ENCODE peak calls at places on chromosomes 4 and X, in six cellular contexts. V is Right ventricle myocardium inferior; U is kidney; B is effector memory CD8-positive, alpha-beta T cell; X is transverse colon; N is RPMI7951. Q is an unnamed sample.

GRCh38 chr4:78308517-78308916 is 243.1 kb upstream of the ANXA3 start:
- DNase-seq in V (no peak), X (no peak), U (no peak), B (no peak), N (no peak), Q (no peak)

GRCh38 chrX:37332987-37333658 is 16.0 kb upstream of the PRRG1 start:
- DNase-seq in X (no peak), B (no peak), V (no peak), U (no peak), N (no peak), Q (no peak)

GRCh38 chr4:150150545-150151156 is 72.4 kb downstream of the DCLK2 start:
- DNase-seq in U (no peak), N (no peak), B (no peak), V (no peak), X (no peak), Q (no peak)

GRCh38 chr4:159966741-159967140 is 863.9 kb downstream of the RAPGEF2 start:
- DNase-seq in U (peak), B (no peak), V (no peak), X (no peak), N (no peak), Q (no peak)

GRCh38 chrX:74421181-74422028 is at the start of gene SLC16A2:
- DNase-seq in U (peak), B (peak), N (peak), V (peak), X (peak), Q (no peak)

GRCh38 chr4:184479516-184479950 is 5.2 kb upstream of the IRF2 start:
- DNase-seq in U (no peak), B (no peak), N (no peak), X (no peak), V (no peak), Q (no peak)

GRCh38 chrX:123140904-123141303 is 43.2 kb upstream of the GRIA3 start:
- DNase-seq in X (no peak), V (no peak), U (no peak), B (no peak), N (no peak), Q (no peak)

GRCh38 chr4:151887151-151887815 is 126.5 kb upstream of the GATB start:
- DNase-seq in B (no peak), X (no peak), U (no peak), V (no peak), N (peak), Q (no peak)

GRCh38 chrX:152445926-152446325 is 5.2 kb downstream of the GABRA3 start:
- DNase-seq in N (peak), U (no peak), V (no peak), X (no peak), B (no peak), Q (no peak)

GRCh38 chrX:65586491-65586890 is 51.9 kb upstream of the LAS1L start:
- DNase-seq in V (no peak), B (no peak), X (no peak), U (no peak), N (peak), Q (no peak)

GRCh38 chrX:155880586-155881157 is 473 bp upstream of the VAMP7 start:
- DNase-seq in B (no peak), V (no peak), U (no peak), X (no peak), N (peak), Q (no peak)

GRCh38 chrX:46279925-46280313 is 265.3 kb downstream of the ZNF674 start:
- DNase-seq in U (no peak), B (no peak), N (peak), X (no peak), V (no peak), Q (no peak)

GRCh38 chrX:9604111-9604907 is 139.5 kb downstream of the TBL1X start:
- DNase-seq in U (peak), N (no peak), B (no peak), V (peak), X (no peak), Q (no peak)

GRCh38 chrX:120310861-120311631 is at the start of gene TMEM255A:
- DNase-seq in X (no peak), U (peak), V (peak), B (no peak), N (no peak), Q (no peak)

GRCh38 chr4:41476310-41476709 is 61.6 kb upstream of the LIMCH1 start:
- DNase-seq in B (no peak), U (no peak), N (no peak), X (no peak), V (no peak), Q (no peak)

GRCh38 chr4:69760455-69760854 is at the start of gene SULT1B1:
- DNase-seq in N (no peak), V (no peak), X (peak), B (no peak), U (no peak), Q (no peak)

GRCh38 chr4:75069493-75070074 is 136.7 kb downstream of the PARM1 start:
- DNase-seq in N (no peak), V (no peak), X (no peak), B (no peak), U (no peak), Q (no peak)

GRCh38 chrX:7711167-7711566 is 131.8 kb upstream of the VCX start:
- DNase-seq in N (no peak), U (no peak), B (no peak), V (no peak), X (no peak), Q (no peak)

GRCh38 chr4:153481474-153481873 is 15.3 kb downstream of the TMEM131L start:
- DNase-seq in U (no peak), V (no peak), X (no peak), N (no peak), B (no peak), Q (no peak)

GRCh38 chrX:118551426-118551825 is 55.8 kb downstream of the DOCK11 start:
- DNase-seq in N (no peak), V (no peak), U (no peak), B (no peak), X (no peak), Q (no peak)

GRCh38 chr4:94525993-94526740 is 74.4 kb downstream of the PDLIM5 start:
- DNase-seq in V (no peak), B (no peak), X (no peak), N (no peak), U (no peak), Q (no peak)

GRCh38 chr4:47852121-47852520 is 14.3 kb upstream of the CORIN start:
- DNase-seq in U (no peak), X (no peak), N (no peak), B (no peak), V (no peak), Q (no peak)

GRCh38 chrX:2662586-2662985 is 28.5 kb upstream of the CD99 start:
- DNase-seq in X (no peak), U (no peak), N (no peak), V (no peak), B (no peak), Q (no peak)

GRCh38 chr4:85825937-85826678 is 351.2 kb downstream of the ARHGAP24 start:
- DNase-seq in X (peak), V (no peak), B (no peak), N (peak), U (no peak), Q (no peak)

GRCh38 chr4:176708771-176709311 is 83.9 kb downstream of the VEGFC start:
- DNase-seq in N (no peak), V (no peak), U (no peak), B (no peak), X (no peak), Q (no peak)

GRCh38 chrX:39633293-39633692 is 464.5 kb downstream of the BCOR start:
- DNase-seq in B (no peak), X (no peak), U (no peak), V (no peak), N (peak), Q (no peak)

GRCh38 chr4:72169861-72170260 is 138.1 kb downstream of the NPFFR2 start:
- DNase-seq in B (no peak), U (no peak), X (no peak), N (no peak), V (no peak), Q (no peak)

GRCh38 chr4:153205028-153205648 is 895 bp downstream of the TRIM2 start:
- DNase-seq in U (peak), X (peak), B (peak), V (no peak), N (no peak), Q (no peak)

Q was measured in chondrocyte.